ENCODE peak calls at places on chromosomes 13 and 19, in seven cellular contexts. I is K562, E is H1, W is HepG2, Q is HCT116, R is SK-N-SH, B is GM12878. S is an unnamed sample.

GRCh38 chr19:7328647-7329046 is 20.1 kb upstream of the ARHGEF18 start:
- DNase-seq in I (no peak), E (no peak), W (no peak), Q (no peak), R (no peak), B (no peak), S (no peak)

GRCh38 chr19:5355693-5356092 is 15.1 kb upstream of the PTPRS start:
- DNase-seq in I (no peak), E (no peak), W (no peak), Q (no peak), R (no peak), B (no peak), S (no peak)

GRCh38 chr13:93903909-93904308 is 575.6 kb downstream of the DCT start:
- DNase-seq in I (no peak), E (no peak), W (no peak), Q (no peak), R (no peak), B (no peak), S (no peak)

GRCh38 chr13:78806457-78806856 is 147.5 kb upstream of the OBI1 start:
- DNase-seq in I (no peak), E (no peak), W (peak; percentile 18), Q (no peak), R (no peak), B (no peak), S (no peak)

GRCh38 chr13:77383097-77383496 is 56.2 kb upstream of the MYCBP2 start:
- DNase-seq in I (no peak), E (no peak), W (no peak), Q (no peak), R (no peak), B (no peak), S (no peak)

GRCh38 chr13:44651209-44651608 is 75.1 kb upstream of the TSC22D1 start:
- DNase-seq in I (no peak), E (no peak), W (no peak), Q (no peak), R (no peak), B (no peak), S (no peak)

GRCh38 chr19:16382775-16383543 is 58.3 kb downstream of the KLF2 start:
- DNase-seq in I (peak; percentile 77), E (peak; percentile 61), W (peak; percentile 36), Q (peak; percentile 56), R (peak; percentile 78), B (no peak), S (peak; percentile 72)

GRCh38 chr19:15252398-15253018 is 20.3 kb upstream of the EPHX3 start:
- DNase-seq in I (no peak), E (no peak), W (no peak), Q (no peak), R (no peak), B (no peak), S (no peak)

DNA sequence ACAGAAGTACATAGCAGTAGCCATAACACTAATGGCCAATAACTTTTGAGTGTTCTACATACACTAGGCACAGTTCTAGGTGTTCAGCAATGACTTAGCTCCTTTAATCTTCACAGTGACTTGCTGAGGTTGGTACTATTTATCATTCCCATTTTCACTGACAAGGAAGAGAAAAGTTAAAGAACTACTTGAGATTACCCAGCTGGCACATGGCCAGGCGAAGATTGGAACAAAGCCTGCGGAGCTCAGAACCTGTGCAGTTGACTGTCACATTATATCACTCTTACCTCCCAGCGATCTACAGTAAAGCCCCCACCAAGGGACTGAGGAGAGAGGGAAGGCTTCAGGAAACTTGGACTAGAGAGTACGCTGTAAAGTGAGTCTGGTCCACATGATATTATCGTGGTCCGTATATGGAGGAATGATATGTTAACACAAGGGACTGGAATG is 42.4 kb upstream of the WDFY2 start:
- DNase-seq in I (no peak), E (no peak), W (no peak), Q (no peak), R (no peak), B (no peak), S (no peak)
- TF ChIP-seq JUND in I (no peak), E (no peak), W (no peak), Q (no peak), R (no peak), B (no peak), S (no peak)

GRCh38 chr19:49222011-49222410 is 64.4 kb downstream of the TRPM4 start:
- DNase-seq in I (peak; percentile 23), E (no peak), W (no peak), Q (no peak), R (no peak), B (no peak), S (no peak)
- TF ChIP-seq JUND in I (no peak), E (no peak), W (no peak), Q (no peak), R (no peak), B (no peak), S (no peak)

GRCh38 chr19:46762245-46762890 is 16.1 kb upstream of the STRN4 start:
- DNase-seq in I (no peak), E (no peak), W (no peak), Q (no peak), R (no peak), B (no peak), S (no peak)
- TF ChIP-seq JUND in I (no peak), E (no peak), W (no peak), Q (no peak), R (no peak), B (no peak), S (no peak)

GRCh38 chr13:90171649-90172048 is 1175.8 kb upstream of the MIR17HG start:
- DNase-seq in I (no peak), E (no peak), W (no peak), Q (no peak), R (no peak), B (no peak), S (no peak)

GRCh38 chr13:90177519-90177918 is 1170.0 kb upstream of the MIR17HG start:
- DNase-seq in I (no peak), E (no peak), W (no peak), Q (no peak), R (no peak), B (no peak), S (no peak)
- TF ChIP-seq JUND in I (no peak), E (no peak), W (no peak), Q (no peak), R (no peak), B (no peak), S (no peak)

GRCh38 chr19:18496167-18496979 is 25.5 kb downstream of the ELL start:
- DNase-seq in I (peak; percentile 72), E (no peak), W (peak; percentile 32), Q (no peak), R (no peak), B (no peak), S (no peak)
- TF ChIP-seq JUND in I (peak; percentile 32), E (no peak), W (no peak), Q (no peak), R (no peak), B (no peak), S (no peak)